ENCODE peak calls at places on chromosomes 5 and 9, in ten cellular contexts. One of them, this sample, is unnamed.

GRCh38 chr5:145946112-145946861 is 9.9 kb downstream of the SH3RF2 start:
- DNase-seq in AG20443: peak
- DNase-seq in body of pancreas: no peak
- DNase-seq in mammary epithelial cell: peak
- DNase-seq in NCI-H1436 treated with DMSO at 0.1 percent for 48 hours: no peak
- DNase-seq in GM04504: no peak
- DNase-seq in NCI-H146: no peak
- DNase-seq in amniotic epithelial cell: peak
- DNase-seq in stimulated activated CD4-positive, alpha-beta T cell treated with anti-CD3 and anti-CD28 coated beads, TNF-alpha, amount 100 ng/mL, for 4 hours: no peak
- DNase-seq in HCT116: peak
- DNase-seq in this sample: peak

GRCh38 chr5:132490484-132491367 is at the start of gene IRF1:
- DNase-seq in mammary epithelial cell: peak
- DNase-seq in HCT116: peak
- DNase-seq in NCI-H146: peak
- DNase-seq in NCI-H1436 treated with DMSO at 0.1 percent for 48 hours: peak
- DNase-seq in stimulated activated CD4-positive, alpha-beta T cell treated with anti-CD3 and anti-CD28 coated beads, TNF-alpha, amount 100 ng/mL, for 4 hours: peak
- DNase-seq in GM04504: peak
- DNase-seq in body of pancreas: peak
- DNase-seq in AG20443: peak
- DNase-seq in amniotic epithelial cell: peak
- DNase-seq in this sample: no peak

GRCh38 chr5:1007221-1007680 is 1.4 kb upstream of the NKD2 start:
- DNase-seq in stimulated activated CD4-positive, alpha-beta T cell treated with anti-CD3 and anti-CD28 coated beads, TNF-alpha, amount 100 ng/mL, for 4 hours: no peak
- DNase-seq in GM04504: no peak
- DNase-seq in NCI-H1436 treated with DMSO at 0.1 percent for 48 hours: no peak
- DNase-seq in AG20443: no peak
- DNase-seq in amniotic epithelial cell: no peak
- DNase-seq in HCT116: no peak
- DNase-seq in body of pancreas: peak
- DNase-seq in mammary epithelial cell: no peak
- DNase-seq in NCI-H146: no peak
- DNase-seq in this sample: no peak

GRCh38 chr5:146394486-146394885 is 52.6 kb upstream of the TCERG1 start:
- DNase-seq in AG20443: no peak
- DNase-seq in NCI-H1436 treated with DMSO at 0.1 percent for 48 hours: no peak
- DNase-seq in GM04504: no peak
- DNase-seq in HCT116: no peak
- DNase-seq in mammary epithelial cell: no peak
- DNase-seq in body of pancreas: no peak
- DNase-seq in amniotic epithelial cell: no peak
- DNase-seq in NCI-H146: no peak
- DNase-seq in stimulated activated CD4-positive, alpha-beta T cell treated with anti-CD3 and anti-CD28 coated beads, TNF-alpha, amount 100 ng/mL, for 4 hours: no peak
- DNase-seq in this sample: no peak

GRCh38 chr5:145805819-145806218 is 29.3 kb downstream of the PRELID2 start:
- DNase-seq in NCI-H146: no peak
- DNase-seq in NCI-H1436 treated with DMSO at 0.1 percent for 48 hours: no peak
- DNase-seq in mammary epithelial cell: no peak
- DNase-seq in AG20443: no peak
- DNase-seq in HCT116: no peak
- DNase-seq in amniotic epithelial cell: no peak
- DNase-seq in GM04504: no peak
- DNase-seq in body of pancreas: no peak
- DNase-seq in stimulated activated CD4-positive, alpha-beta T cell treated with anti-CD3 and anti-CD28 coated beads, TNF-alpha, amount 100 ng/mL, for 4 hours: no peak
- DNase-seq in this sample: no peak

GRCh38 chr9:115098226-115098965 is 19.6 kb downstream of the TNC start:
- DNase-seq in NCI-H1436 treated with DMSO at 0.1 percent for 48 hours: no peak
- DNase-seq in body of pancreas: no peak
- DNase-seq in GM04504: no peak
- DNase-seq in NCI-H146: no peak
- DNase-seq in AG20443: peak
- DNase-seq in HCT116: no peak
- DNase-seq in amniotic epithelial cell: no peak
- DNase-seq in stimulated activated CD4-positive, alpha-beta T cell treated with anti-CD3 and anti-CD28 coated beads, TNF-alpha, amount 100 ng/mL, for 4 hours: no peak
- DNase-seq in mammary epithelial cell: no peak
- DNase-seq in this sample: no peak

GRCh38 chr5:80055491-80056170 is 20.5 kb downstream of the THBS4 start:
- DNase-seq in stimulated activated CD4-positive, alpha-beta T cell treated with anti-CD3 and anti-CD28 coated beads, TNF-alpha, amount 100 ng/mL, for 4 hours: no peak
- DNase-seq in NCI-H1436 treated with DMSO at 0.1 percent for 48 hours: peak
- DNase-seq in NCI-H146: peak
- DNase-seq in AG20443: no peak
- DNase-seq in body of pancreas: no peak
- DNase-seq in HCT116: no peak
- DNase-seq in amniotic epithelial cell: no peak
- DNase-seq in mammary epithelial cell: peak
- DNase-seq in GM04504: no peak
- DNase-seq in this sample: no peak

GRCh38 chr5:137039939-137040515 is 459.1 kb downstream of the SPOCK1 start:
- DNase-seq in body of pancreas: no peak
- DNase-seq in amniotic epithelial cell: no peak
- DNase-seq in stimulated activated CD4-positive, alpha-beta T cell treated with anti-CD3 and anti-CD28 coated beads, TNF-alpha, amount 100 ng/mL, for 4 hours: no peak
- DNase-seq in NCI-H1436 treated with DMSO at 0.1 percent for 48 hours: no peak
- DNase-seq in AG20443: no peak
- DNase-seq in mammary epithelial cell: no peak
- DNase-seq in HCT116: no peak
- DNase-seq in NCI-H146: no peak
- DNase-seq in GM04504: no peak
- DNase-seq in this sample: no peak

GRCh38 chr5:169003721-169004481 is 297.0 kb downstream of the SLIT3 start:
- DNase-seq in stimulated activated CD4-positive, alpha-beta T cell treated with anti-CD3 and anti-CD28 coated beads, TNF-alpha, amount 100 ng/mL, for 4 hours: no peak
- DNase-seq in HCT116: no peak
- DNase-seq in GM04504: no peak
- DNase-seq in body of pancreas: no peak
- DNase-seq in NCI-H146: no peak
- DNase-seq in mammary epithelial cell: no peak
- DNase-seq in AG20443: peak
- DNase-seq in NCI-H1436 treated with DMSO at 0.1 percent for 48 hours: no peak
- DNase-seq in amniotic epithelial cell: peak
- DNase-seq in this sample: no peak

GRCh38 chr5:59596586-59597348 is 296.8 kb downstream of the PDE4D start:
- DNase-seq in body of pancreas: no peak
- DNase-seq in GM04504: no peak
- DNase-seq in AG20443: peak
- DNase-seq in mammary epithelial cell: peak
- DNase-seq in stimulated activated CD4-positive, alpha-beta T cell treated with anti-CD3 and anti-CD28 coated beads, TNF-alpha, amount 100 ng/mL, for 4 hours: no peak
- DNase-seq in amniotic epithelial cell: peak
- DNase-seq in NCI-H146: no peak
- DNase-seq in NCI-H1436 treated with DMSO at 0.1 percent for 48 hours: no peak
- DNase-seq in HCT116: no peak
- DNase-seq in this sample: no peak

GRCh38 chr5:10649518-10650410 is 85.9 kb downstream of the ANKRD33B start:
- DNase-seq in HCT116: no peak
- DNase-seq in AG20443: no peak
- DNase-seq in amniotic epithelial cell: peak
- DNase-seq in body of pancreas: no peak
- DNase-seq in NCI-H146: no peak
- DNase-seq in mammary epithelial cell: peak
- DNase-seq in stimulated activated CD4-positive, alpha-beta T cell treated with anti-CD3 and anti-CD28 coated beads, TNF-alpha, amount 100 ng/mL, for 4 hours: no peak
- DNase-seq in GM04504: no peak
- DNase-seq in NCI-H1436 treated with DMSO at 0.1 percent for 48 hours: no peak
- DNase-seq in this sample: no peak

GRCh38 chr9:137899551-137900360 is 22.2 kb downstream of the CACNA1B start:
- DNase-seq in AG20443: no peak
- DNase-seq in HCT116: no peak
- DNase-seq in mammary epithelial cell: no peak
- DNase-seq in amniotic epithelial cell: no peak
- DNase-seq in GM04504: no peak
- DNase-seq in stimulated activated CD4-positive, alpha-beta T cell treated with anti-CD3 and anti-CD28 coated beads, TNF-alpha, amount 100 ng/mL, for 4 hours: no peak
- DNase-seq in NCI-H146: no peak
- DNase-seq in NCI-H1436 treated with DMSO at 0.1 percent for 48 hours: no peak
- DNase-seq in body of pancreas: no peak
- DNase-seq in this sample: no peak

GRCh38 chr5:368162-369084 is 46.9 kb downstream of the AHRR start:
- DNase-seq in AG20443: peak
- DNase-seq in stimulated activated CD4-positive, alpha-beta T cell treated with anti-CD3 and anti-CD28 coated beads, TNF-alpha, amount 100 ng/mL, for 4 hours: no peak
- DNase-seq in NCI-H146: no peak
- DNase-seq in mammary epithelial cell: no peak
- DNase-seq in body of pancreas: no peak
- DNase-seq in HCT116: no peak
- DNase-seq in GM04504: peak
- DNase-seq in amniotic epithelial cell: no peak
- DNase-seq in NCI-H1436 treated with DMSO at 0.1 percent for 48 hours: no peak
- DNase-seq in this sample: peak

GRCh38 chr5:113614191-113614590 is 100.7 kb downstream of the YTHDC2 start:
- DNase-seq in GM04504: no peak
- DNase-seq in NCI-H146: no peak
- DNase-seq in amniotic epithelial cell: peak
- DNase-seq in NCI-H1436 treated with DMSO at 0.1 percent for 48 hours: no peak
- DNase-seq in stimulated activated CD4-positive, alpha-beta T cell treated with anti-CD3 and anti-CD28 coated beads, TNF-alpha, amount 100 ng/mL, for 4 hours: no peak
- DNase-seq in body of pancreas: no peak
- DNase-seq in mammary epithelial cell: peak
- DNase-seq in AG20443: no peak
- DNase-seq in HCT116: no peak
- DNase-seq in this sample: no peak

GRCh38 chr5:143074414-143074996 is 304.3 kb downstream of the ARHGAP26 start:
- DNase-seq in body of pancreas: no peak
- DNase-seq in GM04504: no peak
- DNase-seq in AG20443: no peak
- DNase-seq in mammary epithelial cell: peak
- DNase-seq in stimulated activated CD4-positive, alpha-beta T cell treated with anti-CD3 and anti-CD28 coated beads, TNF-alpha, amount 100 ng/mL, for 4 hours: no peak
- DNase-seq in NCI-H146: no peak
- DNase-seq in HCT116: no peak
- DNase-seq in amniotic epithelial cell: no peak
- DNase-seq in NCI-H1436 treated with DMSO at 0.1 percent for 48 hours: no peak
- DNase-seq in this sample: no peak

GRCh38 chr5:169213479-169213878 is 87.5 kb downstream of the SLIT3 start:
- DNase-seq in HCT116: no peak
- DNase-seq in mammary epithelial cell: peak
- DNase-seq in AG20443: peak
- DNase-seq in stimulated activated CD4-positive, alpha-beta T cell treated with anti-CD3 and anti-CD28 coated beads, TNF-alpha, amount 100 ng/mL, for 4 hours: no peak
- DNase-seq in GM04504: peak
- DNase-seq in body of pancreas: no peak
- DNase-seq in NCI-H1436 treated with DMSO at 0.1 percent for 48 hours: no peak
- DNase-seq in amniotic epithelial cell: peak
- DNase-seq in NCI-H146: no peak
- DNase-seq in this sample: no peak

GRCh38 chr9:10232352-10232930 is 380.4 kb downstream of the PTPRD start:
- DNase-seq in HCT116: no peak
- DNase-seq in NCI-H146: peak
- DNase-seq in amniotic epithelial cell: peak
- DNase-seq in NCI-H1436 treated with DMSO at 0.1 percent for 48 hours: no peak
- DNase-seq in AG20443: no peak
- DNase-seq in body of pancreas: no peak
- DNase-seq in mammary epithelial cell: no peak
- DNase-seq in GM04504: no peak
- DNase-seq in stimulated activated CD4-positive, alpha-beta T cell treated with anti-CD3 and anti-CD28 coated beads, TNF-alpha, amount 100 ng/mL, for 4 hours: no peak
- DNase-seq in this sample: no peak

GRCh38 chr5:72209515-72210115 is 102.3 kb downstream of the MAP1B start:
- DNase-seq in stimulated activated CD4-positive, alpha-beta T cell treated with anti-CD3 and anti-CD28 coated beads, TNF-alpha, amount 100 ng/mL, for 4 hours: no peak
- DNase-seq in AG20443: no peak
- DNase-seq in body of pancreas: no peak
- DNase-seq in NCI-H1436 treated with DMSO at 0.1 percent for 48 hours: no peak
- DNase-seq in amniotic epithelial cell: no peak
- DNase-seq in NCI-H146: no peak
- DNase-seq in HCT116: no peak
- DNase-seq in GM04504: peak
- DNase-seq in mammary epithelial cell: peak
- DNase-seq in this sample: no peak

GRCh38 chr5:31819926-31820516 is 181.1 kb downstream of the PDZD2 start:
- DNase-seq in GM04504: no peak
- DNase-seq in body of pancreas: no peak
- DNase-seq in mammary epithelial cell: no peak
- DNase-seq in NCI-H146: no peak
- DNase-seq in AG20443: no peak
- DNase-seq in HCT116: no peak
- DNase-seq in amniotic epithelial cell: peak
- DNase-seq in NCI-H1436 treated with DMSO at 0.1 percent for 48 hours: no peak
- DNase-seq in stimulated activated CD4-positive, alpha-beta T cell treated with anti-CD3 and anti-CD28 coated beads, TNF-alpha, amount 100 ng/mL, for 4 hours: no peak
- DNase-seq in this sample: no peak

GRCh38 chr9:92173318-92173717 is 58.1 kb upstream of the SPTLC1 start:
- DNase-seq in amniotic epithelial cell: no peak
- DNase-seq in GM04504: no peak
- DNase-seq in NCI-H146: no peak
- DNase-seq in AG20443: no peak
- DNase-seq in NCI-H1436 treated with DMSO at 0.1 percent for 48 hours: no peak
- DNase-seq in mammary epithelial cell: no peak
- DNase-seq in body of pancreas: no peak
- DNase-seq in stimulated activated CD4-positive, alpha-beta T cell treated with anti-CD3 and anti-CD28 coated beads, TNF-alpha, amount 100 ng/mL, for 4 hours: no peak
- DNase-seq in HCT116: no peak
- DNase-seq in this sample: no peak

GRCh38 chr9:98552306-98552705 is 156.4 kb downstream of the GABBR2 start:
- DNase-seq in GM04504: no peak
- DNase-seq in HCT116: no peak
- DNase-seq in stimulated activated CD4-positive, alpha-beta T cell treated with anti-CD3 and anti-CD28 coated beads, TNF-alpha, amount 100 ng/mL, for 4 hours: no peak
- DNase-seq in body of pancreas: no peak
- DNase-seq in mammary epithelial cell: no peak
- DNase-seq in amniotic epithelial cell: no peak
- DNase-seq in NCI-H1436 treated with DMSO at 0.1 percent for 48 hours: no peak
- DNase-seq in NCI-H146: no peak
- DNase-seq in AG20443: no peak
- DNase-seq in this sample: no peak

GRCh38 chr5:89929834-89930233 is 479.7 kb downstream of the CETN3 start:
- DNase-seq in mammary epithelial cell: no peak
- DNase-seq in stimulated activated CD4-positive, alpha-beta T cell treated with anti-CD3 and anti-CD28 coated beads, TNF-alpha, amount 100 ng/mL, for 4 hours: no peak
- DNase-seq in GM04504: no peak
- DNase-seq in amniotic epithelial cell: peak
- DNase-seq in HCT116: no peak
- DNase-seq in AG20443: no peak
- DNase-seq in NCI-H1436 treated with DMSO at 0.1 percent for 48 hours: no peak
- DNase-seq in NCI-H146: no peak
- DNase-seq in body of pancreas: no peak
- DNase-seq in this sample: no peak

GRCh38 chr9:84121991-84122523 is 141.5 kb downstream of the RMI1 start:
- DNase-seq in NCI-H1436 treated with DMSO at 0.1 percent for 48 hours: no peak
- DNase-seq in stimulated activated CD4-positive, alpha-beta T cell treated with anti-CD3 and anti-CD28 coated beads, TNF-alpha, amount 100 ng/mL, for 4 hours: no peak
- DNase-seq in GM04504: peak
- DNase-seq in HCT116: no peak
- DNase-seq in amniotic epithelial cell: peak
- DNase-seq in body of pancreas: no peak
- DNase-seq in NCI-H146: no peak
- DNase-seq in AG20443: peak
- DNase-seq in mammary epithelial cell: peak
- DNase-seq in this sample: no peak

GRCh38 chr9:18997151-18997550 is 35.9 kb downstream of the SAXO1 start:
- DNase-seq in NCI-H1436 treated with DMSO at 0.1 percent for 48 hours: no peak
- DNase-seq in HCT116: no peak
- DNase-seq in NCI-H146: no peak
- DNase-seq in AG20443: no peak
- DNase-seq in amniotic epithelial cell: no peak
- DNase-seq in body of pancreas: no peak
- DNase-seq in GM04504: no peak
- DNase-seq in mammary epithelial cell: no peak
- DNase-seq in stimulated activated CD4-positive, alpha-beta T cell treated with anti-CD3 and anti-CD28 coated beads, TNF-alpha, amount 100 ng/mL, for 4 hours: no peak
- DNase-seq in this sample: no peak

GRCh38 chr9:129318121-129319075 is 140.3 kb upstream of the IER5L start:
- DNase-seq in amniotic epithelial cell: peak
- DNase-seq in stimulated activated CD4-positive, alpha-beta T cell treated with anti-CD3 and anti-CD28 coated beads, TNF-alpha, amount 100 ng/mL, for 4 hours: no peak
- DNase-seq in mammary epithelial cell: no peak
- DNase-seq in body of pancreas: no peak
- DNase-seq in NCI-H1436 treated with DMSO at 0.1 percent for 48 hours: no peak
- DNase-seq in NCI-H146: no peak
- DNase-seq in HCT116: no peak
- DNase-seq in GM04504: no peak
- DNase-seq in AG20443: no peak
- DNase-seq in this sample: no peak

GRCh38 chr5:152218694-152219093 is 186.4 kb downstream of the NMUR2 start:
- DNase-seq in amniotic epithelial cell: no peak
- DNase-seq in GM04504: no peak
- DNase-seq in NCI-H146: no peak
- DNase-seq in stimulated activated CD4-positive, alpha-beta T cell treated with anti-CD3 and anti-CD28 coated beads, TNF-alpha, amount 100 ng/mL, for 4 hours: no peak
- DNase-seq in body of pancreas: no peak
- DNase-seq in NCI-H1436 treated with DMSO at 0.1 percent for 48 hours: no peak
- DNase-seq in AG20443: no peak
- DNase-seq in HCT116: no peak
- DNase-seq in mammary epithelial cell: no peak
- DNase-seq in this sample: no peak

GRCh38 chr5:83184534-83184933 is 107.2 kb downstream of the XRCC4 start:
- DNase-seq in AG20443: no peak
- DNase-seq in body of pancreas: no peak
- DNase-seq in NCI-H146: no peak
- DNase-seq in NCI-H1436 treated with DMSO at 0.1 percent for 48 hours: no peak
- DNase-seq in amniotic epithelial cell: peak
- DNase-seq in mammary epithelial cell: no peak
- DNase-seq in stimulated activated CD4-positive, alpha-beta T cell treated with anti-CD3 and anti-CD28 coated beads, TNF-alpha, amount 100 ng/mL, for 4 hours: no peak
- DNase-seq in HCT116: no peak
- DNase-seq in GM04504: no peak
- DNase-seq in this sample: no peak

GRCh38 chr5:79507251-79508205 is 6.4 kb downstream of the HOMER1 start:
- DNase-seq in body of pancreas: no peak
- DNase-seq in HCT116: no peak
- DNase-seq in NCI-H146: no peak
- DNase-seq in mammary epithelial cell: no peak
- DNase-seq in GM04504: no peak
- DNase-seq in stimulated activated CD4-positive, alpha-beta T cell treated with anti-CD3 and anti-CD28 coated beads, TNF-alpha, amount 100 ng/mL, for 4 hours: no peak
- DNase-seq in amniotic epithelial cell: peak
- DNase-seq in AG20443: no peak
- DNase-seq in NCI-H1436 treated with DMSO at 0.1 percent for 48 hours: no peak
- DNase-seq in this sample: no peak

This sample was measured in AG04449.